ENCODE peak calls at places on chromosomes 6 and 20, in six cellular contexts. D is HCT116, I is SK-N-SH, P is HepG2, C is GM12878, E is H1. Y is an unnamed sample.

GRCh38 chr6:101832371-101832770 is 438.9 kb downstream of the GRIK2 start:
- DNase-seq in D (no peak), I (no peak), P (no peak), C (no peak), E (no peak), Y (no peak)

GRCh38 chr20:44733341-44734069 is 12.2 kb upstream of the KCNK15 start:
- DNase-seq in D (peak; percentile 51), I (peak; percentile 71), P (peak; percentile 67), C (no peak), E (no peak), Y (peak; percentile 52)

GRCh38 chr6:85610182-85610895 is 16.7 kb upstream of the SNX14 start:
- DNase-seq in D (no peak), I (no peak), P (no peak), C (no peak), E (no peak), Y (no peak)

GRCh38 chr6:164108869-164109769 is 694.6 kb downstream of the QKI start:
- DNase-seq in D (no peak), I (no peak), P (no peak), C (no peak), E (no peak), Y (no peak)

GRCh38 chr6:13038315-13039261 is 289.7 kb downstream of the TBC1D7 start:
- DNase-seq in D (no peak), I (no peak), P (no peak), C (no peak), E (no peak), Y (no peak)

GRCh38 chr6:44606506-44606905 is 219.0 kb downstream of the CDC5L start:
- DNase-seq in D (no peak), I (no peak), P (no peak), C (no peak), E (no peak), Y (no peak)

GRCh38 chr6:21438986-21439352 is 154.6 kb upstream of the SOX4 start:
- DNase-seq in D (no peak), I (no peak), P (no peak), C (peak; percentile 49), E (no peak), Y (no peak)

GRCh38 chr6:32879691-32880090 is 25.7 kb downstream of the PSMB9 start:
- DNase-seq in D (no peak), I (no peak), P (no peak), C (no peak), E (no peak), Y (no peak)

GRCh38 chr6:90183587-90184333 is 112.9 kb downstream of the BACH2 start:
- DNase-seq in D (no peak), I (no peak), P (no peak), C (no peak), E (no peak), Y (no peak)

GRCh38 chr6:15303920-15304291 is 58.0 kb downstream of the JARID2 start:
- DNase-seq in D (no peak), I (no peak), P (no peak), C (no peak), E (no peak), Y (no peak)

GRCh38 chr6:1111361-1111760 is 200.5 kb upstream of the FOXQ1 start:
- DNase-seq in D (no peak), I (no peak), P (no peak), C (no peak), E (no peak), Y (no peak)

GRCh38 chr6:29011276-29011734 is 6.2 kb upstream of the ZNF311 start:
- DNase-seq in D (no peak), I (peak; percentile 72), P (no peak), C (no peak), E (no peak), Y (peak; percentile 91)

GRCh38 chr6:97842536-97842935 is 559.5 kb upstream of the MMS22L start:
- DNase-seq in D (no peak), I (no peak), P (no peak), C (no peak), E (no peak), Y (no peak)

GRCh38 chr20:10715035-10715434 is 41.2 kb upstream of the JAG1 start:
- DNase-seq in D (no peak), I (no peak), P (peak; percentile 86), C (no peak), E (no peak), Y (no peak)

GRCh38 chr20:18904624-18905023 is 91.0 kb downstream of the SCP2D1 start:
- DNase-seq in D (peak; percentile 1), I (no peak), P (no peak), C (no peak), E (no peak), Y (no peak)

GRCh38 chr20:1632228-1632577 is 12.4 kb upstream of the SIRPB1 start:
- DNase-seq in D (no peak), I (no peak), P (no peak), C (no peak), E (no peak), Y (no peak)

GRCh38 chr20:52446421-52447231 is 255.0 kb upstream of the ZFP64 start:
- DNase-seq in D (no peak), I (no peak), P (no peak), C (no peak), E (no peak), Y (no peak)

GRCh38 chr6:168581236-168581635 is 140.3 kb downstream of the SMOC2 start:
- DNase-seq in D (no peak), I (no peak), P (no peak), C (no peak), E (no peak), Y (no peak)

GRCh38 chr6:125294036-125294435 is 7.7 kb downstream of the HDDC2 start:
- DNase-seq in D (no peak), I (no peak), P (no peak), C (no peak), E (no peak), Y (no peak)

GRCh38 chr6:52515219-52515960 is 61.5 kb downstream of the TRAM2 start:
- DNase-seq in D (no peak), I (no peak), P (peak; percentile 72), C (no peak), E (no peak), Y (no peak)

GRCh38 chr6:121485359-121485809 is 49.9 kb downstream of the GJA1 start:
- DNase-seq in D (peak; percentile 6), I (no peak), P (no peak), C (no peak), E (no peak), Y (no peak)

GRCh38 chr6:90650041-90650948 is 63.4 kb upstream of the MAP3K7 start:
- DNase-seq in D (no peak), I (no peak), P (no peak), C (no peak), E (no peak), Y (no peak)

GRCh38 chr20:7790189-7790588 is 150.1 kb downstream of the HAO1 start:
- DNase-seq in D (no peak), I (no peak), P (no peak), C (no peak), E (no peak), Y (no peak)

GRCh38 chr6:159107451-159108260 is 61.5 kb upstream of the FNDC1 start:
- DNase-seq in D (no peak), I (no peak), P (no peak), C (no peak), E (no peak), Y (no peak)

GRCh38 chr6:44655368-44656342 is 268.1 kb downstream of the CDC5L start:
- DNase-seq in D (peak; percentile 23), I (peak; percentile 79), P (peak; percentile 63), C (no peak), E (peak; percentile 77), Y (peak; percentile 81)

GRCh38 chr6:150176659-150177058 is 33.8 kb downstream of the PPP1R14C start:
- DNase-seq in D (no peak), I (no peak), P (no peak), C (no peak), E (no peak), Y (no peak)

GRCh38 chr20:32521780-32522524 is 63.2 kb downstream of the NOL4L start:
- DNase-seq in D (peak; percentile 15), I (peak; percentile 85), P (peak; percentile 72), C (no peak), E (peak; percentile 54), Y (peak; percentile 80)

GRCh38 chr6:151905854-151906253 is 98.4 kb downstream of the ESR1 start:
- DNase-seq in D (no peak), I (no peak), P (no peak), C (no peak), E (no peak), Y (no peak)

GRCh38 chr6:130674604-130675003 is 152.6 kb upstream of the SMLR1 start:
- DNase-seq in D (no peak), I (no peak), P (no peak), C (no peak), E (no peak), Y (no peak)

GRCh38 chr6:30515106-30515505 is 25.8 kb downstream of the HLA-E start:
- DNase-seq in D (no peak), I (no peak), P (no peak), C (no peak), E (no peak), Y (no peak)
- H2AFZ ChIP-seq in D (no peak overlapping the region), I (peak overlapping the region; percentile 51), P (no peak overlapping the region), C (no peak overlapping the region), E (peak overlapping the region; percentile 82), Y (peak overlapping the region; percentile 37)

DNA sequence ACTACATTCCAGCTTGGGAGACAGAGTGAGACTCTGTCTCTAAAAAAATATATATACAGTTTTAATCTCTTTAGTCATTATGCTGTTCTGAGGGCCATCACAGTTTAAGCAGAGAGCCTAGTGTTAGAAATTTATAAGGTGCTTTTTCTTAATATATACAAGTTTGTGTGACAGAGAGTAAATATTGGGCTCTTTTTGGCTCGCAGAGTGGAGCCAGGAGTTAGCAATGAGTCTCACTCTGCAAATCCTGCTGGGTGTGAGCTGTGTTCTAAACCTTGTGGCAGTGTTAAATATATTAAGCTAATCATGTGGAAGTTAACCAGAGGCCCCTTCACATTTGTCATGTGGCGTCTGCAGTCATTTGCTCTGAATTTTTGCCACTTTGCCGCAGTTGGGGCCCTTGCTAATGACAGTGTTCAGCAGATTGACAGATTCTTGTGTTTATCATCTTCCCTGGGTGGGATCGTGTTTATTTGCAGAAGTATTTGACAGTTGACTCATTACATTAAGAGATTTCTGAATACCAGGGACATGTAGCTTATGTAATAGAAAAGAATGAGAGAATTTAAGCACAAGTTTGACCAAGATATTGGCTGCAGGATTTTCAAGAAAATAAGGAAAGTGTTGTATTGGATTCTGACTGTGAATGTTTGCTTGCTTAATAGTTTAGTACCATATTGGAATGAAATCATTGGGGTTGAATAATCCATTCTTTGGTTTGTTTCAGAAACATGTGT is 37.9 kb downstream of the SPATA2 start:
- DNase-seq in D (no peak), I (no peak), P (no peak), C (no peak), E (no peak), Y (no peak)
- TF ChIP-seq YY1 in D (no peak), I (no peak), P (no peak), C (no peak), E (no peak), Y (no peak)

DNA sequence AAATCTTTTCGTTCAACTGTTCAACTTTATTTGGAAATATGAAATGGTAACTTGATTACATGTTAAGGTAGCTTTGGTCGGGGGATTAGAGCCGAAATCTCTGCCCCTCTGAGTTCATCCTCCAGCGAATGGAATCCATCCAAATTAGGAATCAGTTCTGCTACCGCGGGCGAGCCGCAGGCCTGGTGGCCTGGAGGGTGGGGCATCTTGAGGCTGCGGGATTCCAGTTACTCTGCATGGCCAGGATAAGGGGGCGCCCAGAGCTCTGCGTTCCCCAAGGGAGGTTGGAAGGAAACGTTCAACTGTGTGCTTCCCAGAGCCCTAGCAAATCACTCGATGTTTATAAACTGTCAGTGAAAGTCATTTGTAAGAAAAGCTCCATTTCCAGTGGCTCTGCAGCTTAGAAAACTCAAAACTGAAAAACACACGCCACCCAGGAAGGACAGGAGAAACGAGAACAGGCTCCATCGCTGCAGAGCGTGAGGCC is 262.2 kb downstream of the TAF4 start:
- DNase-seq in D (no peak), I (no peak), P (no peak), C (no peak), E (no peak), Y (no peak)
- H2AFZ ChIP-seq in D (no peak overlapping the region), I (no peak overlapping the region), P (no peak overlapping the region), C (no peak overlapping the region), E (no peak overlapping the region), Y (no peak overlapping the region)

GRCh38 chr6:42093582-42094329 is 43.4 kb downstream of the TAF8 start:
- DNase-seq in D (no peak), I (no peak), P (peak; percentile 64), C (no peak), E (no peak), Y (peak; percentile 73)
- TF ChIP-seq YY1 in D (no peak), I (no peak), P (no peak), C (no peak), E (no peak), Y (no peak)

Y was measured in K562.